ENCODE peak calls at places on chromosomes 16 and 17, in ten cellular contexts. S is breast epithelium; F is AG09309; R is Caco-2; T is CD4-positive, alpha-beta T cell; Z is adrenal gland; V is neural crest cell; G is AG04450; X is OCI-LY7; Y is lower leg skin. H is an unnamed sample.

GRCh38 chr17:11278984-11279270 is 37.9 kb downstream of the SHISA6 start:
- DNase-seq in R (no peak), S (no peak), G (no peak), X (no peak), V (no peak), Z (no peak), F (no peak), Y (no peak), T (no peak), H (no peak)

GRCh38 chr17:65559802-65560627 is 1.4 kb downstream of the AXIN2 start:
- DNase-seq in R (peak), F (no peak), X (peak), G (no peak), S (no peak), Y (no peak), T (peak), V (peak), Z (no peak), H (no peak)

GRCh38 chr16:82226327-82226726 is 56.3 kb upstream of the MPHOSPH6 start:
- DNase-seq in S (no peak), Y (no peak), F (no peak), T (no peak), Z (no peak), R (no peak), X (no peak), V (no peak), G (no peak), H (no peak)

GRCh38 chr16:75758215-75758614 is 31.9 kb upstream of the CPHXL start:
- DNase-seq in Z (no peak), Y (no peak), S (no peak), F (no peak), X (no peak), V (no peak), R (no peak), G (no peak), T (no peak), H (no peak)

GRCh38 chr17:58377005-58377660 is 25.1 kb upstream of the SUPT4H1 start:
- DNase-seq in Z (no peak), V (no peak), R (peak), G (no peak), S (no peak), X (no peak), Y (peak), T (no peak), F (no peak), H (no peak)

GRCh38 chr17:76681222-76682137 is 29.3 kb downstream of the MXRA7 start:
- DNase-seq in V (peak), G (peak), F (no peak), S (no peak), X (peak), Z (peak), Y (peak), T (peak), R (peak), H (peak)

GRCh38 chr16:24966031-24966430 is 49.1 kb downstream of the ARHGAP17 start:
- DNase-seq in S (no peak), Y (no peak), T (no peak), V (no peak), G (no peak), X (no peak), R (no peak), Z (peak), F (no peak), H (no peak)

GRCh38 chr17:72725432-72726068 is 366.9 kb downstream of the SLC39A11 start:
- DNase-seq in G (no peak), S (peak), T (peak), X (peak), R (peak), Z (peak), V (peak), F (no peak), Y (peak), H (peak)

GRCh38 chr16:920722-921121 is 50.1 kb downstream of the LMF1 start:
- DNase-seq in F (no peak), Z (peak), X (no peak), G (no peak), S (no peak), R (no peak), V (no peak), T (no peak), Y (peak), H (no peak)

GRCh38 chr16:20899503-20900298 is 457 bp downstream of the DCUN1D3 start:
- DNase-seq in G (no peak), Y (no peak), S (no peak), X (peak), F (no peak), V (peak), T (peak), R (peak), Z (peak), H (peak)

GRCh38 chr17:237406-237955 is 56.0 kb upstream of the DOC2B start:
- DNase-seq in V (no peak), Y (no peak), X (no peak), R (no peak), T (no peak), G (no peak), F (no peak), S (no peak), Z (no peak), H (no peak)

GRCh38 chr17:41959336-41960095 is 7.1 kb upstream of the CNP start:
- DNase-seq in R (peak), V (peak), Z (no peak), G (peak), S (no peak), T (no peak), X (peak), F (no peak), Y (no peak), H (no peak)
- TF ChIP-seq CTCF in R (peak), V (peak), Z (peak), G (peak), S (no peak), T (no peak), X (peak), F (peak), Y (no peak), H (no peak)

GRCh38 chr17:19381361-19381740 is 3.1 kb downstream of the MAPK7 start:
- DNase-seq in Y (no peak), X (no peak), V (no peak), R (no peak), T (no peak), S (no peak), Z (peak), F (no peak), G (no peak), H (no peak)
- TF ChIP-seq CTCF in Y (no peak), X (no peak), V (no peak), R (no peak), T (no peak), S (no peak), Z (no peak), F (no peak), G (no peak), H (no peak)

DNA sequence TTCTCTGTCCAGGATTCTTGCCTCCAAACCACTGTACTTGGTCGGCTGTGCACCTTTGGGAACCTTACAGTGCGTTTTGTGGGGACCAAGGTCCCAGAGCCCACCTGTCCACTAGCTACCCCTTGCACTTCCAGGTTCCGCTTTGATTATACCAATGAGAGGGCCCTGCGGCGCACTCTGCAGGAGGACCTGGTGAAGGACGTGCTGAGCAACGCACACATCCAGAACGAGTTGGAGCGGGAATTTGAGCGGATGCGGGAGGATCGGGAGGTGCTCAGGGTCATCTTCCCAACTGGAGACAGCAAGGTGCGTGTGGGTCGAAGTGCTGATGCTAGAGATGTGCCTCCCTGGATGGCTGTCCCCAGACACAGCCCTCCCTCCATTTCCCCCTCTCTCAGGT is 18.8 kb downstream of the POLR2A start:
- DNase-seq in X (no peak), G (no peak), F (no peak), T (no peak), Z (no peak), V (no peak), Y (no peak), S (no peak), R (peak), H (no peak)
- TF ChIP-seq CTCF in X (peak), G (peak), F (peak), T (no peak), Z (no peak), V (peak), Y (no peak), S (no peak), R (peak), H (peak)

DNA sequence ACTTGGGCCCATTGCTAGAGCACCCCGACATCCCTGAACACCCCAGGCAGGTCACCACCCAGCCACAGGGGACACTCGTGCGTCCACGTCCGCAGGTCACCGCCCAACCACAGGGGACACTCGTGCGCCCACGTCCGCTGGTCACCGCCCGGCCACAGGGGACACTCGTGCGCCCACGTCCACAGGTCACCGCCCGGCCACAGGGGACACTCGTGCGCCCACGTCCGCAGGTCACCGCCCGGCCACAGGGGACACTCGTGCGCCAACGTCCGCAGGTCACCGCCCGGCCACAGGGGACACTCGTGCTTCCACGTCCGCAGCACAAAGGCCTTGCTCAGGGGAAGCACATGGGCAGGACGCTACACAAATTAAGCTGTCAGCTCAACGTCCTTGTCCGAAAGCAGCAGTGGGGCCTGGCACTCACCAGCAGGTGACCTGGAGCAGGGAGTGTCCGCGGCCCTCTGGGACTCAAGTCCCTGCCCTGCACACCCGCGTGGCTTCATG is 17.7 kb downstream of the GALNS start:
- DNase-seq in F (no peak), G (no peak), Z (no peak), Y (no peak), X (no peak), R (peak), V (no peak), S (no peak), T (no peak), H (no peak)
- TF ChIP-seq CTCF in F (no peak), G (no peak), Z (no peak), Y (no peak), X (no peak), R (peak), V (no peak), S (no peak), T (no peak), H (no peak)

GRCh38 chr16:56781565-56781964 is 51.6 kb downstream of the NUP93 start:
- DNase-seq in R (no peak), F (no peak), S (no peak), Y (no peak), X (no peak), V (no peak), T (no peak), Z (no peak), G (no peak), H (no peak)

GRCh38 chr16:56788435-56788834 is 58.5 kb downstream of the NUP93 start:
- DNase-seq in G (no peak), X (no peak), F (no peak), R (no peak), S (no peak), Z (no peak), Y (no peak), V (no peak), T (no peak), H (no peak)

GRCh38 chr16:56789360-56789759 is 59.4 kb downstream of the NUP93 start:
- DNase-seq in V (no peak), X (peak), Y (peak), S (no peak), T (peak), Z (peak), R (peak), G (no peak), F (no peak), H (no peak)

GRCh38 chr16:56783332-56783731 is 53.4 kb downstream of the NUP93 start:
- DNase-seq in Z (no peak), T (no peak), V (no peak), R (no peak), Y (no peak), S (no peak), X (no peak), G (no peak), F (no peak), H (no peak)

GRCh38 chr16:56787185-56787584 is 57.3 kb downstream of the NUP93 start:
- DNase-seq in S (no peak), V (no peak), Z (no peak), X (no peak), R (no peak), Y (no peak), T (no peak), F (no peak), G (no peak), H (no peak)
- TF ChIP-seq CTCF in S (no peak), V (no peak), Z (no peak), X (no peak), R (no peak), Y (no peak), T (no peak), F (no peak), G (no peak), H (no peak)

DNA sequence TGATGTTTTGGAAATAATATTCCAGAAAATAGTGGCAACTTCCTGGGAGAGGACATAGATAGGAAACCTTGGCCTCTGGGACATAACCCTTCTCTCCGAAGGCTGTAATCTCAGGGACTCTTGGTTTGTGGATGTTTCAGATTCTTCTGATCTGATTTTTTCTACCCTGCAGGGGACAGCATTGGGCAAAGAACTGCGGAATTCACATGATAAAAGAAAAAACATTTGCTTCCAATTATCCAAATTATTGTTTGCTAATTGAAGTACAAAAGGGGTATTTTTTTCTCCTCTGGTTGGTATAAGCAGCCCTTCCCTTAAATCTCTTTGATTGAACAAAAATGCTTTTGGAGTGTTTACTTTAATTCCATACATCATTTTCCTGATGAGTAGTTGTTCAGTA is 251.7 kb upstream of the IRX3 start:
- DNase-seq in S (no peak), T (no peak), F (no peak), R (peak), X (no peak), Y (no peak), G (no peak), V (no peak), Z (no peak), H (no peak)
- TF ChIP-seq CTCF in S (no peak), T (no peak), F (peak), R (peak), X (peak), Y (no peak), G (no peak), V (peak), Z (no peak), H (no peak)

H was measured in GM10248.